ENCODE peak calls at places on chromosomes 3 and 15, in nine cellular contexts. One of them, this sample, is unnamed.

GRCh38 chr15:72368895-72369294 is 6.9 kb downstream of the HEXA start:
- DNase-seq in T-helper 2 cell: no peak
- DNase-seq in fibroblast of gingiva: no peak
- DNase-seq in NCI-H2081 treated with DMSO at 0.1 percent for 48 hours: no peak
- DNase-seq in IMR-90: no peak
- DNase-seq in head of caudate nucleus: no peak
- DNase-seq in mesenchymal stem cell: no peak
- DNase-seq in activated CD4-positive, alpha-beta T cell treated with anti-CD3 and anti-CD28 coated beads for 48 hours: no peak
- DNase-seq in caudate nucleus: no peak
- DNase-seq in this sample: no peak

GRCh38 chr15:94021621-94022320 is 209.6 kb upstream of the MCTP2 start:
- DNase-seq in activated CD4-positive, alpha-beta T cell treated with anti-CD3 and anti-CD28 coated beads for 48 hours: no peak
- DNase-seq in mesenchymal stem cell: no peak
- DNase-seq in fibroblast of gingiva: no peak
- DNase-seq in head of caudate nucleus: no peak
- DNase-seq in NCI-H2081 treated with DMSO at 0.1 percent for 48 hours: no peak
- DNase-seq in caudate nucleus: no peak
- DNase-seq in T-helper 2 cell: no peak
- DNase-seq in IMR-90: no peak
- DNase-seq in this sample: no peak

GRCh38 chr3:52503788-52504424 is 8.8 kb downstream of the STAB1 start:
- DNase-seq in T-helper 2 cell: no peak
- DNase-seq in caudate nucleus: no peak
- DNase-seq in IMR-90: no peak
- DNase-seq in fibroblast of gingiva: no peak
- DNase-seq in mesenchymal stem cell: no peak
- DNase-seq in NCI-H2081 treated with DMSO at 0.1 percent for 48 hours: no peak
- DNase-seq in head of caudate nucleus: no peak
- DNase-seq in activated CD4-positive, alpha-beta T cell treated with anti-CD3 and anti-CD28 coated beads for 48 hours: no peak
- DNase-seq in this sample: no peak

GRCh38 chr3:159832024-159832423 is 156.6 kb upstream of the IL12A start:
- DNase-seq in head of caudate nucleus: no peak
- DNase-seq in IMR-90: no peak
- DNase-seq in NCI-H2081 treated with DMSO at 0.1 percent for 48 hours: peak; percentile 79
- DNase-seq in T-helper 2 cell: peak; percentile 31
- DNase-seq in activated CD4-positive, alpha-beta T cell treated with anti-CD3 and anti-CD28 coated beads for 48 hours: no peak
- DNase-seq in fibroblast of gingiva: no peak
- DNase-seq in mesenchymal stem cell: no peak
- DNase-seq in caudate nucleus: no peak
- DNase-seq in this sample: no peak

GRCh38 chr15:92149029-92149428 is 244.7 kb upstream of the ST8SIA2 start:
- DNase-seq in fibroblast of gingiva: peak; percentile 83
- DNase-seq in activated CD4-positive, alpha-beta T cell treated with anti-CD3 and anti-CD28 coated beads for 48 hours: no peak
- DNase-seq in NCI-H2081 treated with DMSO at 0.1 percent for 48 hours: no peak
- DNase-seq in mesenchymal stem cell: no peak
- DNase-seq in IMR-90: peak; percentile 15
- DNase-seq in head of caudate nucleus: no peak
- DNase-seq in T-helper 2 cell: no peak
- DNase-seq in caudate nucleus: no peak
- DNase-seq in this sample: no peak

GRCh38 chr3:162391301-162391700 is 894.7 kb downstream of the OTOL1 start:
- DNase-seq in NCI-H2081 treated with DMSO at 0.1 percent for 48 hours: no peak
- DNase-seq in head of caudate nucleus: no peak
- DNase-seq in fibroblast of gingiva: no peak
- DNase-seq in T-helper 2 cell: no peak
- DNase-seq in mesenchymal stem cell: peak; percentile 25
- DNase-seq in activated CD4-positive, alpha-beta T cell treated with anti-CD3 and anti-CD28 coated beads for 48 hours: no peak
- DNase-seq in IMR-90: peak; percentile 69
- DNase-seq in caudate nucleus: no peak
- DNase-seq in this sample: no peak

GRCh38 chr3:30548605-30549004 is 57.8 kb upstream of the TGFBR2 start:
- DNase-seq in caudate nucleus: no peak
- DNase-seq in T-helper 2 cell: peak; percentile 6
- DNase-seq in NCI-H2081 treated with DMSO at 0.1 percent for 48 hours: no peak
- DNase-seq in activated CD4-positive, alpha-beta T cell treated with anti-CD3 and anti-CD28 coated beads for 48 hours: peak; percentile 46
- DNase-seq in head of caudate nucleus: no peak
- DNase-seq in IMR-90: no peak
- DNase-seq in mesenchymal stem cell: no peak
- DNase-seq in fibroblast of gingiva: no peak
- DNase-seq in this sample: no peak

GRCh38 chr3:184808021-184808420 is 3.9 kb upstream of the VPS8 start:
- DNase-seq in T-helper 2 cell: no peak
- DNase-seq in caudate nucleus: no peak
- DNase-seq in head of caudate nucleus: no peak
- DNase-seq in activated CD4-positive, alpha-beta T cell treated with anti-CD3 and anti-CD28 coated beads for 48 hours: peak; percentile 22
- DNase-seq in mesenchymal stem cell: no peak
- DNase-seq in NCI-H2081 treated with DMSO at 0.1 percent for 48 hours: no peak
- DNase-seq in fibroblast of gingiva: no peak
- DNase-seq in IMR-90: no peak
- DNase-seq in this sample: no peak

GRCh38 chr15:85793641-85794597 is 806 bp downstream of the KLHL25 start:
- DNase-seq in T-helper 2 cell: peak; percentile 63
- DNase-seq in NCI-H2081 treated with DMSO at 0.1 percent for 48 hours: no peak
- DNase-seq in fibroblast of gingiva: peak; percentile 43
- DNase-seq in mesenchymal stem cell: peak; percentile 47
- DNase-seq in head of caudate nucleus: peak; percentile 40
- DNase-seq in caudate nucleus: no peak
- DNase-seq in IMR-90: peak; percentile 15
- DNase-seq in activated CD4-positive, alpha-beta T cell treated with anti-CD3 and anti-CD28 coated beads for 48 hours: peak; percentile 57
- DNase-seq in this sample: no peak

GRCh38 chr3:190378240-190378891 is 9.6 kb upstream of the CLDN16 start:
- DNase-seq in IMR-90: peak; percentile 79
- DNase-seq in activated CD4-positive, alpha-beta T cell treated with anti-CD3 and anti-CD28 coated beads for 48 hours: no peak
- DNase-seq in mesenchymal stem cell: peak; percentile 28
- DNase-seq in NCI-H2081 treated with DMSO at 0.1 percent for 48 hours: no peak
- DNase-seq in T-helper 2 cell: no peak
- DNase-seq in fibroblast of gingiva: peak; percentile 91
- DNase-seq in caudate nucleus: no peak
- DNase-seq in head of caudate nucleus: no peak
- DNase-seq in this sample: no peak

GRCh38 chr15:99954361-99955180 is 221.3 kb upstream of the LYSMD4 start:
- DNase-seq in fibroblast of gingiva: peak; percentile 63
- DNase-seq in mesenchymal stem cell: peak; percentile 17
- DNase-seq in activated CD4-positive, alpha-beta T cell treated with anti-CD3 and anti-CD28 coated beads for 48 hours: no peak
- DNase-seq in caudate nucleus: no peak
- DNase-seq in T-helper 2 cell: no peak
- DNase-seq in NCI-H2081 treated with DMSO at 0.1 percent for 48 hours: no peak
- DNase-seq in IMR-90: no peak
- DNase-seq in head of caudate nucleus: no peak
- DNase-seq in this sample: no peak

GRCh38 chr3:50606596-50606995 is 5.0 kb downstream of the CISH start:
- DNase-seq in mesenchymal stem cell: no peak
- DNase-seq in fibroblast of gingiva: no peak
- DNase-seq in head of caudate nucleus: no peak
- DNase-seq in T-helper 2 cell: peak; percentile 78
- DNase-seq in activated CD4-positive, alpha-beta T cell treated with anti-CD3 and anti-CD28 coated beads for 48 hours: peak; percentile 44
- DNase-seq in NCI-H2081 treated with DMSO at 0.1 percent for 48 hours: no peak
- DNase-seq in caudate nucleus: no peak
- DNase-seq in IMR-90: no peak
- DNase-seq in this sample: no peak

GRCh38 chr3:37386627-37387230 is 212.3 kb upstream of the LRRFIP2 start:
- DNase-seq in caudate nucleus: no peak
- DNase-seq in head of caudate nucleus: no peak
- DNase-seq in NCI-H2081 treated with DMSO at 0.1 percent for 48 hours: no peak
- DNase-seq in mesenchymal stem cell: peak; percentile 63
- DNase-seq in IMR-90: peak; percentile 14
- DNase-seq in fibroblast of gingiva: peak; percentile 69
- DNase-seq in T-helper 2 cell: no peak
- DNase-seq in activated CD4-positive, alpha-beta T cell treated with anti-CD3 and anti-CD28 coated beads for 48 hours: no peak
- DNase-seq in this sample: no peak

GRCh38 chr15:73870700-73871408 is 2.5 kb upstream of the TBC1D21 start:
- DNase-seq in mesenchymal stem cell: no peak
- DNase-seq in fibroblast of gingiva: no peak
- DNase-seq in T-helper 2 cell: no peak
- DNase-seq in NCI-H2081 treated with DMSO at 0.1 percent for 48 hours: no peak
- DNase-seq in IMR-90: peak; percentile 18
- DNase-seq in caudate nucleus: no peak
- DNase-seq in head of caudate nucleus: no peak
- DNase-seq in activated CD4-positive, alpha-beta T cell treated with anti-CD3 and anti-CD28 coated beads for 48 hours: no peak
- DNase-seq in this sample: no peak

GRCh38 chr3:184360070-184360833 is 1.2 kb downstream of the CLCN2 start:
- DNase-seq in mesenchymal stem cell: no peak
- DNase-seq in caudate nucleus: no peak
- DNase-seq in fibroblast of gingiva: no peak
- DNase-seq in activated CD4-positive, alpha-beta T cell treated with anti-CD3 and anti-CD28 coated beads for 48 hours: no peak
- DNase-seq in IMR-90: no peak
- DNase-seq in T-helper 2 cell: no peak
- DNase-seq in NCI-H2081 treated with DMSO at 0.1 percent for 48 hours: no peak
- DNase-seq in head of caudate nucleus: no peak
- DNase-seq in this sample: no peak

GRCh38 chr3:133441867-133442270 is 42.0 kb downstream of the BFSP2 start:
- DNase-seq in IMR-90: no peak
- DNase-seq in NCI-H2081 treated with DMSO at 0.1 percent for 48 hours: no peak
- DNase-seq in activated CD4-positive, alpha-beta T cell treated with anti-CD3 and anti-CD28 coated beads for 48 hours: peak; percentile 27
- DNase-seq in caudate nucleus: no peak
- DNase-seq in T-helper 2 cell: peak; percentile 75
- DNase-seq in fibroblast of gingiva: no peak
- DNase-seq in head of caudate nucleus: no peak
- DNase-seq in mesenchymal stem cell: peak; percentile 16
- DNase-seq in this sample: no peak

GRCh38 chr3:9732080-9732752 is 681 bp downstream of the BRPF1 start:
- DNase-seq in activated CD4-positive, alpha-beta T cell treated with anti-CD3 and anti-CD28 coated beads for 48 hours: peak; percentile 61
- DNase-seq in fibroblast of gingiva: no peak
- DNase-seq in IMR-90: no peak
- DNase-seq in NCI-H2081 treated with DMSO at 0.1 percent for 48 hours: no peak
- DNase-seq in caudate nucleus: no peak
- DNase-seq in head of caudate nucleus: no peak
- DNase-seq in T-helper 2 cell: peak; percentile 70
- DNase-seq in mesenchymal stem cell: peak; percentile 46
- DNase-seq in this sample: no peak

GRCh38 chr15:52677593-52677992 is 1.6 kb downstream of the ATOSA start:
- DNase-seq in fibroblast of gingiva: no peak
- DNase-seq in head of caudate nucleus: no peak
- DNase-seq in IMR-90: no peak
- DNase-seq in NCI-H2081 treated with DMSO at 0.1 percent for 48 hours: no peak
- DNase-seq in caudate nucleus: no peak
- DNase-seq in mesenchymal stem cell: no peak
- DNase-seq in activated CD4-positive, alpha-beta T cell treated with anti-CD3 and anti-CD28 coated beads for 48 hours: no peak
- DNase-seq in T-helper 2 cell: no peak
- DNase-seq in this sample: no peak

GRCh38 chr3:72347819-72348319 is 500.4 kb downstream of the SHQ1 start:
- DNase-seq in caudate nucleus: no peak
- DNase-seq in fibroblast of gingiva: peak; percentile 99
- DNase-seq in mesenchymal stem cell: peak; percentile 73
- DNase-seq in IMR-90: no peak
- DNase-seq in activated CD4-positive, alpha-beta T cell treated with anti-CD3 and anti-CD28 coated beads for 48 hours: peak; percentile 76
- DNase-seq in head of caudate nucleus: no peak
- DNase-seq in T-helper 2 cell: peak; percentile 85
- DNase-seq in NCI-H2081 treated with DMSO at 0.1 percent for 48 hours: no peak
- DNase-seq in this sample: peak; percentile 15

GRCh38 chr15:71133734-71134464 is 18.6 kb downstream of the THSD4 start:
- DNase-seq in mesenchymal stem cell: no peak
- DNase-seq in IMR-90: no peak
- DNase-seq in NCI-H2081 treated with DMSO at 0.1 percent for 48 hours: no peak
- DNase-seq in T-helper 2 cell: no peak
- DNase-seq in head of caudate nucleus: no peak
- DNase-seq in fibroblast of gingiva: no peak
- DNase-seq in activated CD4-positive, alpha-beta T cell treated with anti-CD3 and anti-CD28 coated beads for 48 hours: no peak
- DNase-seq in caudate nucleus: no peak
- DNase-seq in this sample: no peak

GRCh38 chr3:192727032-192727847 is at the start of gene FGF12:
- DNase-seq in mesenchymal stem cell: peak; percentile 4
- DNase-seq in NCI-H2081 treated with DMSO at 0.1 percent for 48 hours: peak; percentile 84
- DNase-seq in head of caudate nucleus: peak; percentile 90
- DNase-seq in IMR-90: peak; percentile 0
- DNase-seq in fibroblast of gingiva: no peak
- DNase-seq in T-helper 2 cell: peak; percentile 38
- DNase-seq in caudate nucleus: peak; percentile 75
- DNase-seq in activated CD4-positive, alpha-beta T cell treated with anti-CD3 and anti-CD28 coated beads for 48 hours: peak; percentile 27
- DNase-seq in this sample: no peak

GRCh38 chr15:75235760-75236729 is 22.1 kb upstream of the GOLGA6C start:
- DNase-seq in IMR-90: no peak
- DNase-seq in mesenchymal stem cell: no peak
- DNase-seq in activated CD4-positive, alpha-beta T cell treated with anti-CD3 and anti-CD28 coated beads for 48 hours: no peak
- DNase-seq in fibroblast of gingiva: no peak
- DNase-seq in head of caudate nucleus: no peak
- DNase-seq in NCI-H2081 treated with DMSO at 0.1 percent for 48 hours: no peak
- DNase-seq in caudate nucleus: no peak
- DNase-seq in T-helper 2 cell: no peak
- DNase-seq in this sample: no peak

GRCh38 chr15:34239151-34239761 is 14.4 kb downstream of the EMC4 start:
- DNase-seq in mesenchymal stem cell: peak; percentile 75
- DNase-seq in IMR-90: peak; percentile 91
- DNase-seq in fibroblast of gingiva: peak; percentile 55
- DNase-seq in T-helper 2 cell: peak; percentile 49
- DNase-seq in NCI-H2081 treated with DMSO at 0.1 percent for 48 hours: no peak
- DNase-seq in caudate nucleus: no peak
- DNase-seq in head of caudate nucleus: no peak
- DNase-seq in activated CD4-positive, alpha-beta T cell treated with anti-CD3 and anti-CD28 coated beads for 48 hours: peak; percentile 62
- DNase-seq in this sample: no peak

This sample was measured in activated naive CD8-positive, alpha-beta T cell treated with anti-CD3 and anti-CD28 coated beads, Interleukin-2, amount 50 U/mL, for 16 hours.